ENCODE peak calls at places on chromosomes 6 and 20, in six cellular contexts. V is K562, O is GM12891, L is GM12878, J is HepG2, R is H1. Q is an unnamed sample.

GRCh38 chr6:160248538-160248937 is 10.1 kb downstream of the SLC22A2 start:
- DNase-seq in O (no peak), V (no peak), J (no peak), L (no peak), R (no peak), Q (no peak)

GRCh38 chr6:11329841-11330765 is 97.6 kb upstream of the NEDD9 start:
- DNase-seq in R (no peak), L (no peak), V (no peak), J (no peak), O (no peak), Q (no peak)

GRCh38 chr20:53024121-53024520 is 52.0 kb downstream of the TSHZ2 start:
- DNase-seq in L (no peak), J (no peak), V (no peak), O (no peak), R (no peak), Q (no peak)

GRCh38 chr6:74249658-74250057 is 553.7 kb downstream of the CD109 start:
- DNase-seq in O (no peak), R (no peak), V (no peak), L (peak; percentile 2), J (no peak), Q (no peak)

GRCh38 chr20:4060054-4060795 is 44.9 kb upstream of the RNF24 start:
- DNase-seq in R (no peak), O (no peak), V (no peak), J (no peak), L (peak; percentile 40), Q (no peak)

GRCh38 chr6:98323605-98324004 is 510.8 kb upstream of the POU3F2 start:
- DNase-seq in R (no peak), V (no peak), L (no peak), J (no peak), O (no peak), Q (no peak)

GRCh38 chr20:32820000-32820697 is 395 bp downstream of the MAPRE1 start:
- DNase-seq in O (peak; percentile 75), R (no peak), J (peak; percentile 72), L (no peak), V (peak; percentile 85), Q (peak; percentile 72)

GRCh38 chr6:112502348-112503130 is 155.4 kb downstream of the RFPL4B start:
- DNase-seq in V (no peak), L (no peak), O (no peak), R (no peak), J (no peak), Q (no peak)

GRCh38 chr6:134424131-134424794 is 106.4 kb upstream of the SGK1 start:
- DNase-seq in O (no peak), J (no peak), V (no peak), R (no peak), L (no peak), Q (no peak)

GRCh38 chr20:24420567-24420966 is 48.9 kb upstream of the SYNDIG1 start:
- DNase-seq in J (no peak), V (no peak), R (no peak), O (no peak), L (no peak), Q (no peak)

GRCh38 chr6:80132942-80133517 is 26.6 kb downstream of the BCKDHB start:
- DNase-seq in V (peak; percentile 61), L (no peak), R (no peak), O (no peak), J (peak; percentile 27), Q (no peak)

GRCh38 chr6:148524509-148524908 is 181.9 kb downstream of the SASH1 start:
- DNase-seq in R (no peak), O (no peak), L (no peak), J (no peak), V (no peak), Q (no peak)

GRCh38 chr20:7387638-7388193 is 552.5 kb downstream of the HAO1 start:
- DNase-seq in L (no peak), V (no peak), J (no peak), R (no peak), O (no peak), Q (no peak)

GRCh38 chr6:168528457-168529095 is 87.6 kb downstream of the SMOC2 start:
- DNase-seq in J (no peak), V (no peak), L (no peak), O (peak; percentile 48), R (no peak), Q (no peak)

GRCh38 chr6:170253910-170254269 is 37.0 kb downstream of the DLL1 start:
- DNase-seq in O (no peak), V (no peak), R (no peak), L (no peak), J (no peak), Q (no peak)

GRCh38 chr6:109580519-109580918 is 97.5 kb upstream of the ZBTB24 start:
- DNase-seq in L (no peak), J (no peak), O (no peak), R (no peak), V (peak; percentile 6), Q (no peak)

GRCh38 chr20:10715035-10715434 is 41.2 kb upstream of the JAG1 start:
- DNase-seq in J (peak; percentile 86), L (no peak), R (no peak), V (no peak), O (no peak), Q (no peak)

GRCh38 chr20:4973330-4974097 is 27.8 kb downstream of the SLC23A2 start:
- DNase-seq in O (peak; percentile 30), V (no peak), R (no peak), L (peak; percentile 85), J (peak; percentile 99), Q (no peak)

GRCh38 chr20:21099653-21100589 is 6.2 kb downstream of the LINC00237 start:
- DNase-seq in V (peak; percentile 30), J (no peak), L (no peak), O (peak; percentile 49), R (no peak), Q (no peak)

GRCh38 chr20:12875510-12875909 is 133.3 kb upstream of the SPTLC3 start:
- DNase-seq in O (no peak), V (no peak), J (peak; percentile 35), L (no peak), R (no peak), Q (no peak)

GRCh38 chr6:117483004-117483644 is 650 bp downstream of the DCBLD1 start:
- DNase-seq in L (no peak), R (no peak), O (no peak), V (peak; percentile 63), J (peak; percentile 74), Q (no peak)

GRCh38 chr6:106037060-106037459 is 49.1 kb upstream of the PRDM1 start:
- DNase-seq in J (no peak), V (no peak), R (no peak), L (no peak), O (no peak), Q (no peak)

GRCh38 chr20:10061641-10062040 is 26.9 kb downstream of the ANKEF1 start:
- DNase-seq in L (no peak), J (no peak), V (no peak), R (no peak), O (no peak), Q (no peak)

GRCh38 chr6:16324622-16325225 is 86.3 kb downstream of the GMPR start:
- DNase-seq in V (no peak), L (no peak), R (no peak), O (no peak), J (no peak), Q (no peak)

GRCh38 chr6:36136034-36136433 is 5.7 kb downstream of the MAPK13 start:
- DNase-seq in R (no peak), V (no peak), J (no peak), L (no peak), O (no peak), Q (no peak)

GRCh38 chr6:69098910-69099309 is 463.8 kb downstream of the ADGRB3 start:
- DNase-seq in V (no peak), R (no peak), L (no peak), O (no peak), J (no peak), Q (no peak)

GRCh38 chr6:27492776-27493175 is 19.9 kb upstream of the ZNF184 start:
- DNase-seq in L (no peak), O (no peak), R (no peak), J (no peak), V (no peak), Q (no peak)

GRCh38 chr6:44129841-44130322 is 2.5 kb downstream of the TMEM63B start:
- DNase-seq in O (no peak), V (peak; percentile 96), R (no peak), L (no peak), J (peak; percentile 47), Q (no peak)
- TF ChIP-seq POLR2A in O (no peak), V (no peak), R (no peak), L (no peak), J (no peak), Q (no peak)

GRCh38 chr6:7414811-7415210 is 25.2 kb downstream of the RIOK1 start:
- DNase-seq in J (no peak), R (no peak), V (no peak), O (no peak), L (no peak), Q (no peak)
- TF ChIP-seq TAF1 in J (no peak), R (no peak), V (no peak), O (no peak), L (no peak), Q (no peak)

DNA sequence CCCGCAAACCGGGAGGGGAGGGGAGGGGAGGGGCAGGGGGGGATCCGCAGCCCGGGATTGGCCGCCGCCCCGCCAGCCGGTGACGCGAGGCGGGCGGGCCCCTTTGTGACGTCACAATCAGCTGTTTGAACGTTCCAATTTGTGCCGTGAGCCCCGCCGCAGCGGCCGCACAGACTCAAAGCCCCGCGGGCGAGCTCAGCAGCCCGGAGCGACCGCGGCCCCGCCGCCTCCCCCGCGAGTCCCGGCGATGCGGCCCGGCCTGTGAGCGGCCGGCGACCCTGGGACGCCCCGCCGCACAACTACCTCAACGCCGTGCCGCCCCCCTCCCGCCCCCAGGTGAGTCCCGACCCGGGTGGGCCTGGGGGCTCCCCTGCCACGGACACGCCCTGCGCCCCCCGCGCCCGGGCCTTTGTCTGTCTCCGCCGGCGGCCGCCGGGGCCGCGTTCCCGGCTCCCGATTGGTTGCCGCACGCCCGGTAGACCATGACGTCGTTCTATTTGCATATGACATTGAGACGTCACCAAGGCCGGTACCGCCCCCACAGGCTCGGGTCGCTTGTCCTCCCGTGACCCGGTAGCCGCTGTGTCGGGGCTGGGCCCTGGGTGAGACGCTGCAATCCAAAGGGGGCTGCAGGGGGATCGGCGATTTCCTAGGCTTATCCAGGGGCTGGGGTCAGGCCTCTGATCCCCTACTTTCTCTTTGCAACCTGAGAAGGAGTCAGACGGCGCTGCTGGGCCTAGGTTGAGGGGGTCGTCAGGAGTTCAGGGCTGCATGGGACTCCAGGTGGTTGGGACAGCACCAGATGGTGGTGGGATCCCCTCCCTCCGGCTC is at the start of gene TP53INP2:
- DNase-seq in L (no peak), J (peak; percentile 94), O (peak; percentile 79), R (no peak), V (peak; percentile 96), Q (peak; percentile 75)
- TF ChIP-seq POLR2A in L (peak; percentile 66), J (peak; percentile 92), O (no peak), R (peak; percentile 66), V (peak; percentile 42), Q (peak; percentile 40)

GRCh38 chr6:1131285-1132079 is 180.4 kb upstream of the FOXQ1 start:
- DNase-seq in L (no peak), V (no peak), J (peak; percentile 92), O (no peak), R (no peak), Q (no peak)

GRCh38 chr6:1127597-1128288 is 184.2 kb upstream of the FOXQ1 start:
- DNase-seq in R (no peak), V (no peak), J (no peak), O (no peak), L (no peak), Q (no peak)

GRCh38 chr6:1127129-1127528 is 184.8 kb upstream of the FOXQ1 start:
- DNase-seq in J (no peak), L (no peak), V (no peak), R (no peak), O (no peak), Q (no peak)

GRCh38 chr6:1130692-1131091 is 181.2 kb upstream of the FOXQ1 start:
- DNase-seq in V (no peak), R (no peak), J (no peak), L (no peak), O (no peak), Q (no peak)

GRCh38 chr6:1129141-1129540 is 182.8 kb upstream of the FOXQ1 start:
- DNase-seq in R (no peak), V (no peak), L (no peak), O (no peak), J (no peak), Q (no peak)
- TF ChIP-seq TAF1 in R (no peak), V (no peak), L (no peak), O (no peak), J (no peak), Q (no peak)